ENCODE peak calls at places on chromosomes 3 and 15, in six cellular contexts. F is MCF 10A, I is fibroblast of the aortic adventitia, Z is body of pancreas, U is lung, S is BJ. T is an unnamed sample.

GRCh38 chr3:151918253-151919029 is 45.0 kb downstream of the SUCNR1 start:
- DNase-seq in F (peak; percentile 50), I (peak; percentile 90), Z (no peak), U (no peak), S (no peak), T (no peak)

GRCh38 chr3:141498592-141499223 is 11.9 kb downstream of the RASA2 start:
- DNase-seq in F (no peak), I (no peak), Z (peak; percentile 33), U (peak; percentile 61), S (no peak), T (no peak)

GRCh38 chr3:155070932-155071387 is 9.2 kb upstream of the MME start:
- DNase-seq in F (peak; percentile 61), I (peak; percentile 97), Z (no peak), U (no peak), S (peak; percentile 97), T (no peak)

GRCh38 chr15:97858278-97858677 is 102.2 kb upstream of the ARRDC4 start:
- DNase-seq in F (no peak), I (no peak), Z (no peak), U (no peak), S (no peak), T (no peak)

GRCh38 chr15:70516408-70517193 is 246.8 kb downstream of the UACA start:
- DNase-seq in F (no peak), I (no peak), Z (no peak), U (no peak), S (no peak), T (no peak)

GRCh38 chr3:9660972-9661371 is 11.7 kb downstream of the MTMR14 start:
- DNase-seq in F (no peak), I (no peak), Z (no peak), U (no peak), S (no peak), T (no peak)

GRCh38 chr3:179037361-179037760 is 34.2 kb downstream of the ZMAT3 start:
- DNase-seq in F (peak; percentile 96), I (peak; percentile 52), Z (no peak), U (no peak), S (peak; percentile 72), T (no peak)

GRCh38 chr3:71409352-71409751 is 174.2 kb downstream of the FOXP1 start:
- DNase-seq in F (no peak), I (no peak), Z (no peak), U (no peak), S (no peak), T (no peak)

GRCh38 chr3:158568784-158569183 is 2.2 kb upstream of the MLF1 start:
- DNase-seq in F (peak; percentile 18), I (no peak), Z (no peak), U (no peak), S (no peak), T (no peak)

GRCh38 chr3:30496496-30496966 is 109.9 kb upstream of the TGFBR2 start:
- DNase-seq in F (peak; percentile 27), I (peak; percentile 70), Z (no peak), U (no peak), S (no peak), T (no peak)

GRCh38 chr3:20575153-20575552 is 389.1 kb upstream of the SGO1 start:
- DNase-seq in F (no peak), I (peak; percentile 87), Z (no peak), U (no peak), S (peak; percentile 49), T (no peak)

GRCh38 chr3:38136272-38136806 is 588 bp downstream of the ACAA1 start:
- DNase-seq in F (no peak), I (peak; percentile 14), Z (peak; percentile 72), U (no peak), S (no peak), T (no peak)

GRCh38 chr3:65953881-65954733 is 84.6 kb downstream of the MAGI1 start:
- DNase-seq in F (no peak), I (peak; percentile 42), Z (peak; percentile 95), U (peak; percentile 57), S (no peak), T (peak; percentile 87)

GRCh38 chr15:44726568-44727461 is 9.5 kb upstream of the TRIM69 start:
- DNase-seq in F (peak; percentile 90), I (peak; percentile 92), Z (peak; percentile 14), U (no peak), S (peak; percentile 73), T (peak; percentile 28)

GRCh38 chr3:141454906-141455602 is 31.8 kb upstream of the RASA2 start:
- DNase-seq in F (peak; percentile 83), I (peak; percentile 88), Z (no peak), U (no peak), S (peak; percentile 50), T (peak; percentile 57)

GRCh38 chr15:27039163-27039562 is 68.2 kb downstream of the GABRG3 start:
- DNase-seq in F (no peak), I (no peak), Z (no peak), U (no peak), S (no peak), T (no peak)

GRCh38 chr3:129485681-129486056 is 42.8 kb upstream of the RHO start:
- DNase-seq in F (peak; percentile 100), I (peak; percentile 99), Z (peak; percentile 59), U (peak; percentile 82), S (peak; percentile 98), T (no peak)

GRCh38 chr3:42975955-42976354 is 3.2 kb upstream of the GASK1A start:
- DNase-seq in F (no peak), I (no peak), Z (no peak), U (no peak), S (no peak), T (no peak)

GRCh38 chr3:142523921-142524566 is 54.5 kb downstream of the ATR start:
- DNase-seq in F (no peak), I (no peak), Z (no peak), U (no peak), S (no peak), T (no peak)

GRCh38 chr3:98329392-98330124 is 24.1 kb upstream of the OR5K4 start:
- DNase-seq in F (peak; percentile 69), I (peak; percentile 63), Z (peak; percentile 59), U (no peak), S (no peak), T (peak; percentile 46)

GRCh38 chr3:101809178-101810022 is 30.4 kb downstream of the NXPE3 start:
- DNase-seq in F (peak; percentile 46), I (peak; percentile 66), Z (peak; percentile 54), U (no peak), S (no peak), T (peak; percentile 34)

GRCh38 chr3:132593950-132594328 is 3.1 kb upstream of the ACKR4 start:
- DNase-seq in F (peak; percentile 63), I (peak; percentile 75), Z (no peak), U (no peak), S (peak; percentile 66), T (no peak)

GRCh38 chr3:27357665-27358258 is 11.4 kb downstream of the NEK10 start:
- DNase-seq in F (peak; percentile 76), I (peak; percentile 51), Z (peak; percentile 54), U (peak; percentile 56), S (no peak), T (peak; percentile 69)

GRCh38 chr15:74776851-74777768 is 4.8 kb upstream of the CSK start:
- DNase-seq in F (no peak), I (no peak), Z (peak; percentile 24), U (no peak), S (no peak), T (no peak)

GRCh38 chr3:123781571-123782275 is 102.4 kb downstream of the MYLK start:
- DNase-seq in F (no peak), I (no peak), Z (no peak), U (no peak), S (no peak), T (no peak)

GRCh38 chr3:183298708-183299153 is 45.7 kb downstream of the B3GNT5 start:
- DNase-seq in F (peak; percentile 87), I (peak; percentile 88), Z (peak; percentile 70), U (peak; percentile 65), S (peak; percentile 35), T (peak; percentile 50)

GRCh38 chr3:11391172-11391879 is 119.1 kb downstream of the ATG7 start:
- DNase-seq in F (no peak), I (peak; percentile 66), Z (no peak), U (no peak), S (no peak), T (no peak)

GRCh38 chr15:98787936-98788757 is 139.8 kb downstream of the IGF1R start:
- DNase-seq in F (peak; percentile 11), I (no peak), Z (no peak), U (no peak), S (no peak), T (no peak)

GRCh38 chr3:108088697-108089096 is 2.1 kb downstream of the CD47 start:
- DNase-seq in F (peak; percentile 36), I (peak; percentile 34), Z (no peak), U (no peak), S (no peak), T (peak; percentile 20)

GRCh38 chr3:186258968-186259367 is 103.1 kb downstream of the DGKG start:
- DNase-seq in F (no peak), I (no peak), Z (no peak), U (no peak), S (no peak), T (no peak)

DNA sequence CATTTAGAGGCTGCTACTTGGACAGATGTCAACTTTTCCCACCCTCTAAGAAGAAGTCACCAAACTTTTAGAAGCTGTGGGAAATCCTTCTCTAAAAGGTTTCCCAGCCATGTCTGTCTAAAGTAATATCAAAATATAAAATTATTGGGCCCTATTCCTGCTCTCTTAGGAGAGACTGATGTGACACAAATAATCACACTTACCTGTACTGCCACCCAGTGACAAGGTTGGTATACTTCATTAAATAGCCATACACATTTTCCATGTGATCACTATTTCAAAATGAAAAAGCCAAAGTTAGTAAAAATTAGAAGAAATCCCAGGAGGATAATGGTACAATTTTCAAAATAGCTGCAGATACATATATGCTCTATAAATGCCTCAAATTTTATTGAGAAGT is 12.6 kb downstream of the OSBPL11 start:
- DNase-seq in F (peak; percentile 28), I (peak; percentile 15), Z (no peak), U (no peak), S (no peak), T (no peak)
- TF ChIP-seq CTCF in F (peak; percentile 30), I (no peak), Z (no peak), U (no peak), S (no peak), T (no peak)

GRCh38 chr3:14431556-14431927 is 29.1 kb downstream of the SLC6A6 start:
- DNase-seq in F (no peak), I (no peak), Z (no peak), U (peak; percentile 58), S (no peak), T (no peak)
- TF ChIP-seq CTCF in F (no peak), I (no peak), Z (no peak), U (no peak), S (no peak), T (no peak)

GRCh38 chr15:80949756-80950155 is 39.9 kb downstream of the MESD start:
- DNase-seq in F (no peak), I (no peak), Z (no peak), U (no peak), S (no peak), T (no peak)
- TF ChIP-seq CTCF in F (no peak), I (no peak), Z (no peak), U (no peak), S (no peak), T (no peak)

DNA sequence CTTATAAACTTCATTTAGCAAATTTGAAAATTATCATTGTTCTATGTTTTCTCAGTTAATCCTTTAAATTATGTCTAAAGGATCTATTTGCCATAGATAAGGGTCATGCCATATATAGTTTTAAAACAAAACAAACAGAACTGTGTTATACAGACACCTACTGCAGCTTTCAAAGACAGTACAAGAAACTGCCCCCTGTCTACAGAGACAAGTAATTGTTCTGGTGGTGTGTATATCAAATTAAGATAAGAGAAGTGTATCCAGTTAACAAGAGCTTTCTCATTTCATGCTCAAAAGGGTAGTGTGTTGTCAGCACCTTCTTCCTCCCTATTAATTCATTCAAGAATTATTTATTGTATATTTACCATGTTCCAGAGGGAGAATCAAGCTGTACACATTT is 201.2 kb downstream of the FMN1 start:
- DNase-seq in F (peak; percentile 14), I (peak; percentile 58), Z (no peak), U (no peak), S (no peak), T (no peak)
- TF ChIP-seq CTCF in F (no peak), I (peak; percentile 55), Z (peak; percentile 19), U (no peak), S (peak; percentile 40), T (no peak)

T was measured in Calu3.